ENCODE peak calls at places on chromosomes 5 and 9, in nine cellular contexts. B is ovary; O is DND-41; F is GM13977; I is GM23338; E is K562; J is AG09309; A is CD8-positive, alpha-beta T cell; X is breast epithelium. P is an unnamed sample.

GRCh38 chr5:153938131-153938842 is 100.4 kb downstream of the FAM114A2 start:
- DNase-seq in B (no peak), O (no peak), F (no peak), I (peak), E (no peak), J (peak), A (no peak), X (no peak), P (no peak)

GRCh38 chr9:124661184-124661755 is 109.8 kb downstream of the NR6A1 start:
- DNase-seq in B (no peak), O (no peak), F (no peak), I (no peak), E (no peak), J (no peak), A (no peak), X (no peak), P (no peak)

GRCh38 chr5:4734348-4734747 is 405.8 kb upstream of the ADAMTS16 start:
- DNase-seq in B (no peak), O (no peak), F (no peak), I (no peak), E (no peak), J (no peak), A (no peak), X (no peak), P (no peak)

GRCh38 chr9:91364702-91365101 is 3.0 kb upstream of the AUH start:
- DNase-seq in B (no peak), O (no peak), F (no peak), I (no peak), E (no peak), J (no peak), A (no peak), X (no peak), P (no peak)

GRCh38 chr9:27291292-27291691 is 5.7 kb downstream of the EQTN start:
- DNase-seq in B (no peak), O (no peak), F (no peak), I (no peak), E (no peak), J (no peak), A (no peak), X (no peak), P (no peak)

GRCh38 chr5:85814596-85814995 is 803.1 kb upstream of the COX7C start:
- DNase-seq in B (no peak), O (no peak), F (no peak), I (peak), E (no peak), J (no peak), A (no peak), X (no peak), P (no peak)

GRCh38 chr5:147558826-147559225 is 49.0 kb upstream of the DPYSL3 start:
- DNase-seq in B (peak), O (no peak), F (peak), I (peak), E (peak), J (no peak), A (no peak), X (no peak), P (no peak)

GRCh38 chr5:175696139-175696854 is 38.4 kb downstream of the HRH2 start:
- DNase-seq in B (no peak), O (peak), F (peak), I (peak), E (peak), J (no peak), A (peak), X (peak), P (peak)

GRCh38 chr5:128349044-128349629 is 188.9 kb downstream of the FBN2 start:
- DNase-seq in B (no peak), O (no peak), F (no peak), I (no peak), E (no peak), J (no peak), A (no peak), X (no peak), P (no peak)

GRCh38 chr5:55427157-55427556 is 107.6 kb downstream of the PLPP1 start:
- DNase-seq in B (no peak), O (no peak), F (no peak), I (no peak), E (no peak), J (peak), A (no peak), X (no peak), P (no peak)

GRCh38 chr5:98341711-98342042 is 431.8 kb upstream of the RGMB start:
- DNase-seq in B (no peak), O (no peak), F (no peak), I (no peak), E (no peak), J (no peak), A (no peak), X (no peak), P (no peak)

GRCh38 chr9:69076550-69076949 is 41.0 kb downstream of the FXN start:
- DNase-seq in B (no peak), O (no peak), F (no peak), I (no peak), E (no peak), J (no peak), A (no peak), X (no peak), P (no peak)

GRCh38 chr9:109905472-109905871 is 125.5 kb downstream of the PALM2AKAP2 start:
- DNase-seq in B (no peak), O (no peak), F (no peak), I (no peak), E (no peak), J (no peak), A (no peak), X (no peak), P (no peak)

GRCh38 chr9:21994996-21995651 is 533 bp downstream of the CDKN2B-AS1 start:
- DNase-seq in B (peak), O (peak), F (peak), I (peak), E (no peak), J (no peak), A (peak), X (no peak), P (peak)

GRCh38 chr5:135438712-135439111 is 8.4 kb downstream of the DCANP1 start:
- DNase-seq in B (no peak), O (peak), F (no peak), I (no peak), E (no peak), J (no peak), A (no peak), X (no peak), P (no peak)

GRCh38 chr5:34656700-34657549 is 797 bp downstream of the RAI14 start:
- DNase-seq in B (peak), O (no peak), F (peak), I (peak), E (peak), J (no peak), A (no peak), X (peak), P (peak)

GRCh38 chr9:87609002-87609401 is 111.3 kb downstream of the DAPK1 start:
- DNase-seq in B (no peak), O (no peak), F (no peak), I (peak), E (no peak), J (no peak), A (no peak), X (no peak), P (no peak)

DNA sequence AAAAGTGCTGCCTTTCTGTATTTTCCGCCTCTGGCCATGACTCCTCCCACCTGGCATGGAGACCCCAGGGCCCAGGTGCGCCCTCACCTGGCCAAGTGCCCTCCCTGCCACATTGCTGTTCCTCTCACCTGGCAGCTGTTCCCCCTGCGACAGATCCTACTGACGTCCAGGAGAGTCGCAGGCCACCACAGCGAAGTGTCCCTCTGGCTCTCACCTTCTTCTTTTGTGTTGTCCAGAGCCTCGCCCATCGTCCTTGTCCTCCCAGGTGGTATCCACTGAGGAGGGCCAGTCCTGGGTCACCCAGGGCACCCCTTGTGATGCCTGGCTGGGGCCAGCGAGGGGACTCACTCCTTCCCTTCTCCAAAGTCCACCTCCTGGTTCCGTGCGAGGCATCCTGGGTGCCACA is 2.6 kb downstream of the NKD2 start:
- DNase-seq in B (peak), O (peak), F (peak), I (peak), E (peak), J (no peak), A (no peak), X (peak), P (no peak)
- TF ChIP-seq CTCF in B (no peak), O (peak), F (peak), I (peak), E (peak), J (peak), A (peak), X (peak), P (peak)

GRCh38 chr5:103036601-103037000 is 83.3 kb downstream of the GIN1 start:
- DNase-seq in B (no peak), O (no peak), F (no peak), I (no peak), E (no peak), J (no peak), A (no peak), X (no peak), P (no peak)

GRCh38 chr5:103037673-103038455 is 82.1 kb downstream of the GIN1 start:
- DNase-seq in B (no peak), O (no peak), F (no peak), I (no peak), E (no peak), J (no peak), A (no peak), X (no peak), P (no peak)

GRCh38 chr5:103035701-103036100 is 84.2 kb downstream of the GIN1 start:
- DNase-seq in B (no peak), O (no peak), F (no peak), I (no peak), E (no peak), J (no peak), A (no peak), X (no peak), P (no peak)

DNA sequence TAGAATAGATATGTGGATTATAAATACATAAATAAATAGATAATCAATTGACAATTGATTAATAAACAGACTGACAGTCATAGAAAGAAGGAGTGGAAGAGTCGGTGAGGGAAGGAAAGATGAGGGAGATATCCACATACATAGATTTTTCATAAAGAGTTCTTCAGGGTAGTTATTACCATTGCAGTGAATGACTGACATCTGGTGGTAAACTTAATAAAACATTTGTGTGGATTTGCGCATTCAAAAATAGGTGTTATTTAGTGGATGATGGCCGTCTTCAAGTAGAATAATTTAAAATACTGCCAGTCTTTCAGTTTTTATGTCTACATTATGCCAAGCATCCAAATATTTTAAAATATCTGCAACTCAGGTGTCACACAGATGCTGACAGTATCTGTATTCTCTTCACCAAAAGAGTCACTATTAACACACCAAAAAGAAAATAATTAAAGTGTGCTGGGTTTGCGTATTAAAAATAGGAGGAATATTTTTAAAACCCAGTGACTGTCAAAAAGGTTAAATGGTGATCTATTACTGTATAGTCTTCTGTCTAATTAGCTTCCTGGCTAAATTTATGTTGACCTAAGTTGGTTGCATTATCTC is 78.8 kb downstream of the GIN1 start:
- DNase-seq in B (no peak), O (no peak), F (peak), I (peak), E (no peak), J (peak), A (no peak), X (no peak), P (no peak)
- TF ChIP-seq CTCF in B (peak), O (peak), F (peak), I (peak), E (no peak), J (peak), A (peak), X (peak), P (peak)

DNA sequence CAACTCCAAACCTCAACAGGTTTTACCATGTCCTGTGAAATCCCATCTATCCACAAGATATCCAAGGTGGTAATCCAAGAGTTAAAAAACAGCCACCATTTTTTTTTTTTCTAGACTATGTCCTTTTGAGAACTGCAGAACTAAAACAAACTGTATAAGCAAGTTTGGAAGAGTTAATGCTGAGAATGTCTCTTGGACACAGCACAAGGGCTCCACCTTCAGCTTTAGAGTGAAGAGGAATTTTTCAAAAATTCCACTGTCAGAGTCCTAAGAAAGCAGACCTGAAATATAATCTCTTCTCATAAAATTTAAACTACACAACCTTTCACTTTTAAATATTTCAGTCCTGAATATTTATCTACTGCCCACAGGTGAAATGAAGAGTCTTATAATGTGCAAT is 167.8 kb upstream of the CCNG1 start:
- DNase-seq in B (no peak), O (no peak), F (no peak), I (peak), E (no peak), J (no peak), A (no peak), X (no peak), P (no peak)
- TF ChIP-seq CTCF in B (no peak), O (peak), F (peak), I (peak), E (no peak), J (no peak), A (no peak), X (no peak), P (no peak)

GRCh38 chr9:16100596-16101091 is 547.8 kb downstream of the CCDC171 start:
- DNase-seq in B (peak), O (peak), F (no peak), I (peak), E (no peak), J (no peak), A (no peak), X (no peak), P (peak)

GRCh38 chr9:16103613-16104012 is 550.8 kb downstream of the CCDC171 start:
- DNase-seq in B (peak), O (no peak), F (no peak), I (no peak), E (no peak), J (no peak), A (no peak), X (no peak), P (peak)

GRCh38 chr9:16099901-16100300 is 547.1 kb downstream of the CCDC171 start:
- DNase-seq in B (no peak), O (no peak), F (no peak), I (no peak), E (no peak), J (no peak), A (no peak), X (no peak), P (no peak)

GRCh38 chr9:16105576-16105975 is 552.7 kb downstream of the CCDC171 start:
- DNase-seq in B (no peak), O (no peak), F (no peak), I (no peak), E (no peak), J (no peak), A (no peak), X (no peak), P (no peak)

DNA sequence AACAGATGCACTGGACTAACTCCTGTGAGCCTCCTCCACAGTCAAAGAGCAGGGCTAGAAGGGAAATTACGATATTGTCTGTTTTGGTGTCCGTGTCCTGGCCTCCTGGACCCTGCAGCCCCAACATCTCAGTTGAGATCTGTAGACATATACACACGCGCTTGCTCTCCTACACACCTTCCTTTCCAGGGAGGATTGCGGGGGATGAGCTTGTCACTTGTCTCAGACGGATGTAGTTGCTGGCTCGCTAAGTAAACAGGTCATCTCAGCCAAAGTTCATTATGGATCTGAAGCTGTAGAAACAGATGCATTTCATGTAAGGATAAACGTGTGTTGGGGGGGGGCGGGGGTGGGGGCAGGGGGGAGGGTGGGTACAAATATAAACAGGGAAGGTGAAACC is 549.3 kb downstream of the CCDC171 start:
- DNase-seq in B (no peak), O (no peak), F (no peak), I (no peak), E (no peak), J (no peak), A (no peak), X (no peak), P (no peak)
- TF ChIP-seq CTCF in B (no peak), O (no peak), F (no peak), I (no peak), E (no peak), J (no peak), A (no peak), X (no peak), P (no peak)

P was measured in neural crest cell.